ENCODE peak calls at places on chromosomes 13 and 19, in eight cellular contexts. Q is CD8-positive, alpha-beta memory T cell; F is OCI-LY7; T is heart left ventricle; X is stomach; B is breast epithelium; U is A549; H is AG04450. L is an unnamed sample. For H3K9me3, the result is how much of the 10 kb centered on the place peaks cover.

GRCh38 chr13:106318941-106319411 is 216.5 kb downstream of the EFNB2 start:
- DNase-seq in Q (no peak), F (no peak), T (no peak), X (no peak), B (no peak), U (peak), H (peak), L (no peak)

GRCh38 chr13:67296511-67296910 is 66.4 kb upstream of the PCDH9 start:
- DNase-seq in Q (no peak), F (no peak), T (no peak), X (no peak), B (no peak), U (no peak), H (no peak), L (no peak)

GRCh38 chr13:31209819-31210209 is 10.0 kb downstream of the B3GLCT start:
- DNase-seq in Q (no peak), F (no peak), T (no peak), X (no peak), B (no peak), U (no peak), H (no peak), L (no peak)

GRCh38 chr19:4425531-4425930 is 23.1 kb downstream of the CHAF1A start:
- DNase-seq in Q (no peak), F (no peak), T (no peak), X (no peak), B (no peak), U (no peak), H (peak), L (no peak)

GRCh38 chr19:7986321-7987083 is 18.9 kb downstream of the ELAVL1 start:
- DNase-seq in Q (no peak), F (no peak), T (no peak), X (no peak), B (no peak), U (no peak), H (peak), L (no peak)

GRCh38 chr19:14116918-14117578 is 514 bp downstream of the PRKACA start:
- DNase-seq in Q (no peak), F (peak), T (peak), X (no peak), B (no peak), U (no peak), H (no peak), L (no peak)

GRCh38 chr13:99376132-99376531 is 68.9 kb upstream of the GPR183 start:
- DNase-seq in Q (no peak), F (peak), T (no peak), X (no peak), B (no peak), U (no peak), H (no peak), L (no peak)

GRCh38 chr19:58020985-58021384 is 12.8 kb upstream of the ZSCAN1 start:
- DNase-seq in Q (no peak), F (no peak), T (no peak), X (no peak), B (no peak), U (no peak), H (no peak), L (no peak)

GRCh38 chr19:18796239-18796638 is 5.1 kb upstream of the COMP start:
- DNase-seq in Q (no peak), F (no peak), T (no peak), X (no peak), B (no peak), U (no peak), H (no peak), L (no peak)

GRCh38 chr13:98041081-98041820 is 87.8 kb downstream of the IPO5 start:
- DNase-seq in Q (no peak), F (no peak), T (no peak), X (no peak), B (no peak), U (no peak), H (no peak), L (no peak)

GRCh38 chr19:43774103-43774939 is 6.5 kb downstream of the KCNN4 start:
- DNase-seq in Q (no peak), F (no peak), T (peak), X (peak), B (no peak), U (no peak), H (no peak), L (no peak)

GRCh38 chr19:55585658-55586339 is 5.2 kb upstream of the ZNF579 start:
- DNase-seq in Q (peak), F (peak), T (peak), X (peak), B (peak), U (no peak), H (peak), L (no peak)

GRCh38 chr13:73851104-73851503 is 283.1 kb downstream of the KLF12 start:
- DNase-seq in Q (no peak), F (no peak), T (no peak), X (no peak), B (no peak), U (no peak), H (peak), L (no peak)
- H3K4me3 ChIP-seq in Q (no peak), F (no peak), T (no peak), X (no peak), B (no peak), U (no peak), H (no peak), L (no peak)

GRCh38 chr19:52442179-52442578 is 11.2 kb upstream of the ZNF578 start:
- DNase-seq in Q (no peak), F (no peak), T (no peak), X (no peak), B (no peak), U (no peak), H (no peak), L (no peak)

GRCh38 chr19:52444506-52444905 is 8.8 kb upstream of the ZNF578 start:
- DNase-seq in Q (no peak), F (no peak), T (no peak), X (no peak), B (no peak), U (no peak), H (no peak), L (no peak)
- H3K9me3 ChIP-seq in Q (under half), F (under half), T (half or more), X (half or more), B (half or more), U (under half), H (under half), L (under half)

DNA sequence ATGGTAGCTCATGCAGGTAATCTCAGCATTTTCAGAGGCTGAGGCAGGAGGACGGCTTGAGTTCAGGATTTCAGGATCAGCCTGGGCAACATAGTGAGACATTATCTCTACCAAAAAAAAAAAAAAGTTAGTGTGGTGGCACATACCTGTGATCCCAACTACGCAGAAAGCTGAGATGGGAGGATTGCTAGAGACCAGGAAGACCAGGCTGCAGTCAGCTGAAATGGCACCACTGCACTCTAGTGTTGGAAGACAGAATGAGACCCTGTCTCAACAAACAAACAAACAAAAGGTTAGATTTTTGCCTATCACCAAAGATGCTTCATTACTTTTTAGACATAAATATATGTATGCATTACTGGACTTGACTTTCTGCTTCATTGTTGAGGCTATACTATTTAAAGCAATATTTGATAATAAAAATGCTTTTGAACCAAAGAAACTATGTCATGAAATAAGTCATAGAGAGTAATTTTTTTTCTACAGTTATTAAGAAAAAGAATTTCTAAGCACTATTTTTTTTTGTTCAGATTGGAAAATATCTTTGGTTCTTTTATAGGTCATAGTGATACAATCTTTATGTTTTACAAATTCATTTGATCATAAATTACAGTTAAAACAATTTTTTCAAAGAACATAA is 1180.1 kb upstream of the ATXN8OS start:
- DNase-seq in Q (no peak), F (no peak), T (no peak), X (no peak), B (no peak), U (no peak), H (no peak), L (no peak)
- H3K4me3 ChIP-seq in Q (no peak), F (no peak), T (no peak), X (no peak), B (no peak), U (no peak), H (no peak), L (no peak)

DNA sequence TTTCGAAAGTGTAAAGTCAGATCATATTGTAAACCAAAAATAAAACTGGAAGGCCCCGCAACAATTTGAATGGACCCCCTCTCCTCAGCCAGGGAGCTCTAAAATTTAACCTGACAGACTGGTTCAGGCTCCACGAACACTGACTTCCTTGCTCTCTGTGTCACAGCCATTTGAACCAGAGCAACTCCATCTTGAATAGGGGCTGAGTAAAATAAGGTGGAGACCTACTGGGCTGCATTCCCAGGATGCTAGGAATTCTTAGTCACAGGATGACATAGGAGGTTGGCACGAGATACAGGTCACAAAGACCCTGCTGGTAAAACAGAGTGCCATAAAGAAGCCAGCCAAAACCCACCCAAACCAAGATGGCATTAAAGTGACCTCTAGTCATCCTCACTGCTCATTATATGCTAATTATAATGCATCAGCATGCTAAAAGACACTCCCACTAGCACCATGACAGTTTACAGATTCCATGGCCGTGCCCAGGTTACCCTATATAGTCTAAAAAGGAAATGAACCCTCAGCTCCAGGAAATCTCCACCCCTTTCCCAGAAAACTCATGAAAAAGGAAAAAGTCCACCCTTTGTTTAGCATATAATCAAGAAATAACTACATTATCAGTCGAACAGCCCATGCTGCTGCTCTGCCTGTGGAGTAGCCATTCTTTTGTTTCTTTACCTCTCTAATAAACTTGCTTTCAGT is 43.1 kb downstream of the RFXAP start:
- DNase-seq in Q (no peak), F (no peak), T (no peak), X (no peak), B (no peak), U (no peak), H (no peak), L (no peak)
- H3K9me3 ChIP-seq in Q (under half), F (under half), T (under half), X (under half), B (under half), U (under half), H (under half), L (under half)

L was measured in effector memory CD4-positive, alpha-beta T cell.